ENCODE peak calls at places on chromosome 6, in four cellular contexts. J is fibroblast of mammary gland, Y is bronchial epithelial cell, K is HCT116. M is an unnamed sample.

GRCh38 chr6:73047801-73048200 is 177.5 kb downstream of the KHDC1L start:
- DNase-seq in J (no peak), Y (peak; percentile 66), K (no peak), M (no peak)

GRCh38 chr6:33604941-33605854 is 15.9 kb upstream of the ITPR3 start:
- DNase-seq in J (peak; percentile 34), Y (no peak), K (no peak), M (no peak)

GRCh38 chr6:28709478-28710349 is 184.0 kb downstream of the GPX5 start:
- DNase-seq in J (no peak), Y (no peak), K (no peak), M (peak; percentile 63)

GRCh38 chr6:50543666-50544065 is 169.7 kb upstream of the TFAP2D start:
- DNase-seq in J (no peak), Y (no peak), K (no peak), M (no peak)

GRCh38 chr6:37332894-37333293 is 20.9 kb upstream of the RNF8 start:
- DNase-seq in J (no peak), Y (no peak), K (no peak), M (no peak)

GRCh38 chr6:6585003-6585311 is 3.6 kb upstream of the LY86 start:
- DNase-seq in J (no peak), Y (no peak), K (no peak), M (no peak)

GRCh38 chr6:154343473-154344308 is 12.9 kb downstream of the IPCEF1 start:
- DNase-seq in J (peak; percentile 68), Y (peak; percentile 87), K (peak; percentile 24), M (peak; percentile 80)

GRCh38 chr6:126372626-126373025 is 32.7 kb downstream of the CENPW start:
- DNase-seq in J (no peak), Y (peak; percentile 33), K (no peak), M (no peak)

GRCh38 chr6:146312606-146313005 is 231.0 kb upstream of the RAB32 start:
- DNase-seq in J (no peak), Y (peak; percentile 65), K (no peak), M (no peak)

GRCh38 chr6:46078294-46078693 is 51.5 kb upstream of the ENPP4 start:
- DNase-seq in J (no peak), Y (no peak), K (no peak), M (no peak)

GRCh38 chr6:110137924-110138887 is 41.3 kb downstream of the WASF1 start:
- DNase-seq in J (no peak), Y (no peak), K (no peak), M (no peak)

GRCh38 chr6:62740596-62740995 is 454.6 kb upstream of the KHDRBS2 start:
- DNase-seq in J (no peak), Y (no peak), K (no peak), M (no peak)

GRCh38 chr6:79277109-79277508 is 42.6 kb upstream of the HMGN3 start:
- DNase-seq in J (peak; percentile 25), Y (peak; percentile 47), K (no peak), M (no peak)

GRCh38 chr6:7132398-7132797 is 24.6 kb downstream of the RREB1 start:
- DNase-seq in J (no peak), Y (no peak), K (no peak), M (no peak)

GRCh38 chr6:127637830-127638229 is 60.9 kb downstream of the C6orf58 start:
- DNase-seq in J (peak; percentile 28), Y (no peak), K (no peak), M (no peak)

GRCh38 chr6:168195712-168196111 is 116.7 kb upstream of the FRMD1 start:
- DNase-seq in J (no peak), Y (no peak), K (no peak), M (no peak)

GRCh38 chr6:8481727-8482126 is 46.4 kb upstream of the SLC35B3 start:
- DNase-seq in J (peak; percentile 18), Y (peak; percentile 29), K (no peak), M (no peak)
- TF ChIP-seq CTCF in J (peak; percentile 43), Y (peak; percentile 44), K (no peak), M (peak; percentile 59)

GRCh38 chr6:101537917-101538316 is 144.4 kb downstream of the GRIK2 start:
- DNase-seq in J (no peak), Y (no peak), K (no peak), M (no peak)

GRCh38 chr6:101539510-101540245 is 146.2 kb downstream of the GRIK2 start:
- DNase-seq in J (peak; percentile 59), Y (peak; percentile 20), K (no peak), M (no peak)

GRCh38 chr6:101534386-101534785 is 140.9 kb downstream of the GRIK2 start:
- DNase-seq in J (peak; percentile 21), Y (no peak), K (no peak), M (no peak)

GRCh38 chr6:101531538-101531937 is 138.0 kb downstream of the GRIK2 start:
- DNase-seq in J (no peak), Y (no peak), K (no peak), M (no peak)

DNA sequence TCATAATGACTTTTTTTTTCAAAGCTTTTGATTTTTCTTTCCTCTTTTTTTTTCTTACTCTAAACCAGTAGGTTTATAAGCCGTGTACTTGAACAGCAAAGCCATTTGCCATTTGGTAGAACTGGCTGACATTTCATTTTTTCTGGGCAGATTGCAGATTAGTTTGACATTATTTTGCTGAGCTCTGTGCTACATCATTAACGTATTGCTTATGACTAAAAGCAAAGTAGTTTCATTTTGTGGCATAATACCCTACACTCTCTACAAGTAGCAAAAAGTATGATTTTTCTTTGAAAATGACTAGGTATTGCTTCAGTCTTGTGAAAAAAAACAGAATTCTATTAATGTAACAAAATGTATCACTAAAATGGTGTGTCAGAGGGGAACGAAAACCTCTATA is 141.3 kb downstream of the GRIK2 start:
- DNase-seq in J (peak; percentile 5), Y (no peak), K (no peak), M (no peak)
- H3K4me3 ChIP-seq in J (no peak overlapping the region), Y (no peak overlapping the region), K (no peak overlapping the region), M (peak overlapping the region; percentile 6)

GRCh38 chr6:101113468-101114260 is 232.5 kb upstream of the ASCC3 start:
- DNase-seq in J (no peak), Y (peak; percentile 17), K (no peak), M (no peak)

GRCh38 chr6:101120747-101121146 is 239.6 kb upstream of the ASCC3 start:
- DNase-seq in J (no peak), Y (no peak), K (no peak), M (no peak)

GRCh38 chr6:101114703-101115102 is 233.6 kb upstream of the ASCC3 start:
- DNase-seq in J (peak; percentile 52), Y (peak; percentile 49), K (peak; percentile 18), M (peak; percentile 28)

GRCh38 chr6:101117397-101118185 is 236.5 kb upstream of the ASCC3 start:
- DNase-seq in J (no peak), Y (no peak), K (no peak), M (no peak)

DNA sequence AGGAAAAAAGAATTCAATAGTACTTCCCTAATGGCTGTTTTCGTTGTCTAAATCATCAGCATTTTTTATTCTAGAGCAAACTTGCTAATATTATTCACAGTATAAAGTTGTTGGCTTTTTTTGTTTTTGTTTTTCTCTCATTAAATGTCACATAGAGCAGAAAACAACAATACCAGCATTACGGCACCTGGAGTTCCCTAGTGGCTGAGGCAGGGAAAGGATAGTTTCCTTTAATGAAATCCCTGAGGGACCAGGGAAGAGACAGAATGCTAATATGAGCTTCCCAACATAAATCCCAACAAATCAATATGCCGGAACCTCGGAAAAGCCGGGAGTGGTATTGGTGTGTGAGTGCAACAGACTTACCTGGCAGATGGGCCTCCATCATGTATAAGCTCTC is 235.2 kb upstream of the ASCC3 start:
- DNase-seq in J (no peak), Y (no peak), K (no peak), M (no peak)
- TF ChIP-seq CTCF in J (no peak), Y (no peak), K (no peak), M (no peak)

GRCh38 chr6:163416380-163416629 is 1.8 kb downstream of the QKI start:
- DNase-seq in J (no peak), Y (no peak), K (no peak), M (no peak)

GRCh38 chr6:163414367-163415175 is at the start of gene QKI:
- DNase-seq in J (peak; percentile 69), Y (peak; percentile 45), K (no peak), M (peak; percentile 78)

GRCh38 chr6:163415620-163416379 is 1.3 kb downstream of the QKI start:
- DNase-seq in J (peak; percentile 56), Y (peak; percentile 50), K (no peak), M (peak; percentile 43)

GRCh38 chr6:163414117-163414366 is 476 bp upstream of the QKI start:
- DNase-seq in J (no peak), Y (no peak), K (no peak), M (no peak)

DNA sequence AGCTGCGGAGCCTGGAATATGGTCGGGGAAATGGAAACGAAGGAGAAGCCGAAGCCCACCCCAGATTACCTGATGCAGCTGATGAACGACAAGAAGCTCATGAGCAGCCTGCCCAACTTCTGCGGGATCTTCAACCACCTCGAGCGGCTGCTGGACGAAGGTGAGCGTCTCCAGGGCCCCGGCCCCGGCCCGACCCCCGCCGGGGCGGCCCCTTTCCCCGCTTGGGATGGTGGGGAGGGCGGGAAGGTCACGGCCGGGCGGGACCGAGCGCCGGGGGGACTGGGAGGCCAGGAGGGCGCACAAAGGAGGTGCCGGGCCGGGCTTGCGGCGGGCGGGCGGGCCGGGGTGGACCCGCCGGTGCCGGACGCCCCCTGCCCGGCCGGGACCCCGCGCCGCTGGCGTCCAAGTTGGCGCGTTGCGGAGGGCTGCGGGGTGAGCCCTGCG is 680 bp downstream of the QKI start:
- DNase-seq in J (no peak), Y (no peak), K (no peak), M (peak; percentile 39)
- H3K4me3 ChIP-seq in J (peak overlapping the region; percentile 76), Y (peak overlapping the region; percentile 89), K (peak overlapping the region; percentile 56), M (peak overlapping the region; percentile 75)

GRCh38 chr6:43510827-43511163 is 649 bp upstream of the LRRC73 start:
- DNase-seq in J (no peak), Y (no peak), K (no peak), M (no peak)
- TF ChIP-seq CTCF in J (no peak), Y (no peak), K (no peak), M (no peak)

GRCh38 chr6:107730106-107730505 is 94.0 kb downstream of the SCML4 start:
- DNase-seq in J (no peak), Y (no peak), K (no peak), M (no peak)
- H3K4me3 ChIP-seq in J (no peak overlapping the region), Y (no peak overlapping the region), K (no peak overlapping the region), M (no peak overlapping the region)

GRCh38 chr6:12029979-12030737 is 18.0 kb downstream of the HIVEP1 start:
- DNase-seq in J (no peak), Y (no peak), K (no peak), M (no peak)
- TF ChIP-seq CTCF in J (no peak), Y (no peak), K (no peak), M (no peak)